ENCODE peak calls at places on chromosomes 2 and 18, in eight cellular contexts. H is astrocyte of the spinal cord, L is right lobe of liver, E is iris pigment epithelial cell, U is GM04503, B is fibroblast of mammary gland, V is kidney epithelial cell, K is A673. Q is an unnamed sample.

GRCh38 chr2:161798027-161798426 is 173.8 kb downstream of the SLC4A10 start:
- DNase-seq in H (no peak), L (no peak), E (no peak), U (no peak), B (no peak), V (no peak), K (no peak), Q (no peak)

GRCh38 chr2:80117401-80117800 is 187.2 kb downstream of the LRRTM1 start:
- DNase-seq in H (no peak), L (no peak), E (no peak), U (no peak), B (peak; percentile 3), V (no peak), K (no peak), Q (no peak)

GRCh38 chr2:123532999-123533398 is 492.1 kb upstream of the CNTNAP5 start:
- DNase-seq in H (no peak), L (no peak), E (no peak), U (no peak), B (no peak), V (no peak), K (no peak), Q (no peak)

GRCh38 chr2:191626497-191627151 is 51.3 kb upstream of the NABP1 start:
- DNase-seq in H (peak; percentile 66), L (no peak), E (peak; percentile 85), U (peak; percentile 79), B (peak; percentile 77), V (no peak), K (peak; percentile 25), Q (no peak)

GRCh38 chr2:236621786-236622185 is 52.2 kb downstream of the ACKR3 start:
- DNase-seq in H (no peak), L (no peak), E (no peak), U (no peak), B (no peak), V (no peak), K (no peak), Q (no peak)

GRCh38 chr2:209423562-209424541 is at the start of gene MAP2:
- DNase-seq in H (peak; percentile 85), L (peak; percentile 77), E (peak; percentile 76), U (no peak), B (peak; percentile 69), V (peak; percentile 29), K (peak; percentile 89), Q (peak; percentile 33)

GRCh38 chr2:73089270-73090030 is 17.9 kb upstream of the SFXN5 start:
- DNase-seq in H (peak; percentile 98), L (no peak), E (peak; percentile 99), U (peak; percentile 95), B (peak; percentile 98), V (peak; percentile 95), K (no peak), Q (no peak)

GRCh38 chr2:179460530-179460929 is 195.9 kb upstream of the SESTD1 start:
- DNase-seq in H (peak; percentile 95), L (no peak), E (peak; percentile 98), U (peak; percentile 63), B (peak; percentile 99), V (peak; percentile 95), K (peak; percentile 2), Q (no peak)

GRCh38 chr2:231410293-231411004 is 14.9 kb downstream of the B3GNT7 start:
- DNase-seq in H (no peak), L (no peak), E (no peak), U (no peak), B (no peak), V (no peak), K (no peak), Q (no peak)

GRCh38 chr2:227472265-227473018 is 486 bp downstream of the AGFG1 start:
- DNase-seq in H (no peak), L (peak; percentile 56), E (peak; percentile 65), U (no peak), B (no peak), V (no peak), K (peak; percentile 39), Q (no peak)

GRCh38 chr2:35160871-35161270 is 1194.7 kb upstream of the CRIM1 start:
- DNase-seq in H (no peak), L (no peak), E (no peak), U (no peak), B (no peak), V (no peak), K (no peak), Q (no peak)

GRCh38 chr18:80247403-80247916 is at the start of gene PARD6G:
- DNase-seq in H (peak; percentile 56), L (peak; percentile 91), E (peak; percentile 60), U (no peak), B (peak; percentile 47), V (no peak), K (peak; percentile 76), Q (peak; percentile 26)

GRCh38 chr2:240589850-240590525 is 3.5 kb downstream of the CAPN10 start:
- DNase-seq in H (no peak), L (peak; percentile 66), E (no peak), U (no peak), B (no peak), V (no peak), K (no peak), Q (no peak)

GRCh38 chr2:132479140-132479539 is 62.5 kb downstream of the GPR39 start:
- DNase-seq in H (peak; percentile 12), L (no peak), E (no peak), U (no peak), B (no peak), V (no peak), K (no peak), Q (no peak)

GRCh38 chr2:205574041-205574440 is 108.3 kb upstream of the NRP2 start:
- DNase-seq in H (no peak), L (no peak), E (peak; percentile 32), U (peak; percentile 51), B (no peak), V (no peak), K (no peak), Q (no peak)

GRCh38 chr2:61670591-61671503 is 132.7 kb upstream of the XPO1 start:
- DNase-seq in H (peak; percentile 45), L (peak; percentile 74), E (peak; percentile 64), U (no peak), B (peak; percentile 72), V (peak; percentile 23), K (no peak), Q (no peak)

GRCh38 chr18:50075772-50076171 is 119.2 kb downstream of the MYO5B start:
- DNase-seq in H (no peak), L (no peak), E (peak; percentile 3), U (no peak), B (no peak), V (peak; percentile 12), K (no peak), Q (no peak)

GRCh38 chr2:40440835-40441234 is 11.1 kb downstream of the SLC8A1 start:
- DNase-seq in H (no peak), L (no peak), E (no peak), U (no peak), B (no peak), V (no peak), K (no peak), Q (no peak)

GRCh38 chr2:122469147-122469546 is 713.7 kb downstream of the TSN start:
- DNase-seq in H (no peak), L (no peak), E (no peak), U (no peak), B (peak; percentile 6), V (no peak), K (no peak), Q (no peak)

GRCh38 chr2:18749912-18750526 is 160.7 kb upstream of the NT5C1B start:
- DNase-seq in H (peak; percentile 73), L (peak; percentile 51), E (peak; percentile 68), U (no peak), B (peak; percentile 70), V (no peak), K (peak; percentile 65), Q (peak; percentile 1)

GRCh38 chr18:48922801-48923730 is 27.7 kb downstream of the SMAD7 start:
- DNase-seq in H (peak; percentile 94), L (peak; percentile 50), E (peak; percentile 87), U (peak; percentile 78), B (peak; percentile 78), V (peak; percentile 63), K (peak; percentile 94), Q (peak; percentile 39)

GRCh38 chr2:106269591-106270291 is 75.6 kb upstream of the UXS1 start:
- DNase-seq in H (no peak), L (peak; percentile 97), E (no peak), U (no peak), B (no peak), V (no peak), K (no peak), Q (peak; percentile 3)

GRCh38 chr2:29254-29653 is 17.1 kb downstream of the FAM110C start:
- DNase-seq in H (no peak), L (no peak), E (no peak), U (no peak), B (no peak), V (no peak), K (no peak), Q (no peak)

GRCh38 chr2:119483896-119484718 is 40.2 kb downstream of the SCTR start:
- DNase-seq in H (no peak), L (no peak), E (no peak), U (no peak), B (no peak), V (no peak), K (no peak), Q (no peak)

GRCh38 chr18:22504665-22505064 is 87.0 kb upstream of the CTAGE1 start:
- DNase-seq in H (no peak), L (no peak), E (peak; percentile 25), U (peak; percentile 21), B (peak; percentile 74), V (no peak), K (no peak), Q (no peak)

GRCh38 chr2:220687231-220687843 is 884.8 kb downstream of the EPHA4 start:
- DNase-seq in H (peak; percentile 67), L (peak; percentile 66), E (peak; percentile 56), U (peak; percentile 14), B (peak; percentile 74), V (peak; percentile 16), K (peak; percentile 82), Q (peak; percentile 47)

GRCh38 chr18:21897811-21898210 is 157.2 kb downstream of the MIB1 start:
- DNase-seq in H (peak; percentile 41), L (peak; percentile 56), E (peak; percentile 39), U (no peak), B (peak; percentile 47), V (no peak), K (peak; percentile 55), Q (no peak)

GRCh38 chr2:127173073-127173472 is 47.0 kb downstream of the CYP27C1 start:
- DNase-seq in H (peak; percentile 88), L (no peak), E (peak; percentile 90), U (peak; percentile 91), B (peak; percentile 98), V (no peak), K (no peak), Q (no peak)

GRCh38 chr18:11154369-11154982 is 5.1 kb upstream of the PIEZO2 start:
- DNase-seq in H (peak; percentile 68), L (no peak), E (peak; percentile 56), U (no peak), B (peak; percentile 67), V (peak; percentile 2), K (peak; percentile 69), Q (no peak)

GRCh38 chr18:80213173-80213572 is 34.1 kb downstream of the PARD6G start:
- DNase-seq in H (no peak), L (no peak), E (no peak), U (no peak), B (no peak), V (no peak), K (no peak), Q (no peak)

GRCh38 chr2:110116033-110116710 is 550 bp upstream of the MALL start:
- DNase-seq in H (peak; percentile 77), L (no peak), E (peak; percentile 64), U (peak; percentile 46), B (peak; percentile 73), V (no peak), K (no peak), Q (no peak)

GRCh38 chr2:127580167-127581049 is 44.9 kb downstream of the MYO7B start:
- DNase-seq in H (no peak), L (no peak), E (no peak), U (no peak), B (no peak), V (no peak), K (no peak), Q (no peak)

GRCh38 chr2:230976671-230977171 is 19.2 kb upstream of the SPATA3 start:
- DNase-seq in H (no peak), L (peak; percentile 12), E (no peak), U (no peak), B (no peak), V (no peak), K (no peak), Q (no peak)

GRCh38 chr18:12296087-12296403 is 12.0 kb upstream of the TUBB6 start:
- DNase-seq in H (no peak), L (no peak), E (peak; percentile 49), U (no peak), B (peak; percentile 56), V (no peak), K (no peak), Q (no peak)

Q was measured in central memory CD4-positive, alpha-beta T cell.